ENCODE peak calls at places on chromosomes 2 and 18, in five cellular contexts. T, X, N, B and M are unnamed samples.

GRCh38 chr2:26077291-26077690 is 43.4 kb downstream of the RAB10 start:
- DNase-seq in B (no peak), T (no peak), N (no peak), X (no peak), M (no peak)

GRCh38 chr2:144567745-144568144 is 47.8 kb upstream of the ZEB2 start:
- DNase-seq in N (no peak), X (no peak), T (no peak), B (no peak), M (no peak)

GRCh38 chr18:3367491-3368091 is 82.4 kb upstream of the TGIF1 start:
- DNase-seq in T (no peak), X (no peak), N (no peak), B (no peak), M (no peak)

GRCh38 chr2:26901326-26902183 is 53.6 kb downstream of the DPYSL5 start:
- DNase-seq in B (no peak), X (peak; percentile 38), N (no peak), T (peak; percentile 25), M (no peak)

GRCh38 chr2:187078297-187078696 is 229.3 kb upstream of the ZSWIM2 start:
- DNase-seq in B (no peak), X (no peak), T (no peak), N (no peak), M (no peak)

GRCh38 chr2:239927424-239927981 is 97.6 kb downstream of the NDUFA10 start:
- DNase-seq in B (no peak), N (peak; percentile 17), T (peak; percentile 14), X (peak; percentile 80), M (peak; percentile 67)

GRCh38 chr18:12391487-12392136 is 14.6 kb upstream of the AFG3L2 start:
- DNase-seq in T (no peak), B (peak; percentile 58), X (peak; percentile 86), N (peak; percentile 73), M (no peak)

GRCh38 chr2:53668624-53669026 is 99.0 kb upstream of the CHAC2 start:
- DNase-seq in X (no peak), B (no peak), N (no peak), T (no peak), M (no peak)

GRCh38 chr2:232850039-232850438 is 20.0 kb upstream of the SNORC start:
- DNase-seq in T (no peak), N (no peak), B (no peak), X (no peak), M (no peak)

GRCh38 chr2:206084468-206084869 is 1.5 kb downstream of the INO80D start:
- DNase-seq in X (peak; percentile 88), N (peak; percentile 61), T (peak; percentile 53), B (peak; percentile 83), M (peak; percentile 79)

GRCh38 chr2:227871375-227871788 is at the start of gene DAW1:
- DNase-seq in X (peak; percentile 65), T (peak; percentile 31), N (peak; percentile 78), B (no peak), M (no peak)

GRCh38 chr2:44979581-44979980 is 29.7 kb downstream of the SIX2 start:
- DNase-seq in T (no peak), B (no peak), X (no peak), N (no peak), M (no peak)

GRCh38 chr2:26970928-26971627 is 641 bp downstream of the MAPRE3 start:
- DNase-seq in B (peak; percentile 32), X (no peak), T (no peak), N (peak; percentile 9), M (no peak)

GRCh38 chr18:58865714-58866113 is 1.0 kb downstream of the ZNF532 start:
- DNase-seq in X (no peak), N (no peak), B (no peak), T (no peak), M (no peak)

GRCh38 chr2:21161832-21162614 is 38.3 kb downstream of the TDRD15 start:
- DNase-seq in N (no peak), T (no peak), B (no peak), X (no peak), M (no peak)

GRCh38 chr2:42810971-42811865 is 18.8 kb upstream of the HAAO start:
- DNase-seq in N (peak; percentile 66), T (peak; percentile 52), B (peak; percentile 74), X (peak; percentile 76), M (peak; percentile 81)

GRCh38 chr18:50870138-50870845 is 8.6 kb upstream of the ME2 start:
- DNase-seq in X (no peak), T (no peak), B (no peak), N (peak; percentile 20), M (no peak)

DNA sequence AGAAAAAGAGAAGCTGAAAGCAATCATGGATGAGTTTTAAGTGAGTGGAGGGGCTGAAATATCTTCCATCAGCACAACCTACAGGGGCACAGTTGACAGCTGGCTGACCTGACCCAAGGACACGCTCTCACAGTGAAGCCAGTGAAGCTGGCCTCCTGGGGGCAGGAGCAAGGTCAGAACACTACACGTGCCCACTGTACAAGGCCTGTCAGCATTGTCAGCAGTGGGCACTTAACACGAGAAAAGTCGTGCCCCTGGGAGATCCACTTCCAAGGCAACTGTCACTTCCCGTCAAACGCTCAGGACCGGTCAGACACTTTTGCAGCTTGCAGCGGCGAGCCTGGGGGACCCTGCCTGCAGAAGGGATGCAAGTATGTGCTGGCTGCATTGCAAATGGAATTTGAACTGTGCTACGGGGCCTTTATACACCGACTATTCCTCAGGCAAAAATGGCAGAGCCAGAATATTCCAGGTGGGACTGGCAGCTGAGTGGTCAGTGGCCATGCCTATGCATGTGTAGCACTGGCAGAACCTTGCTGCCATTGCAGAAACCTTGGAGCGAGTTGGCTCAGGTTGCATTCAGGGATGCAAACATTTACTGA is 176.2 kb downstream of the BCL2 start:
- DNase-seq in N (no peak), X (no peak), T (no peak), B (no peak), M (no peak)
- H3K4me1 ChIP-seq in N (peaks cover 12% of the 10 kb centered on the region), X (no peaks in the 10 kb centered on the region), T (peaks cover 51% of the 10 kb centered on the region), B (peaks cover 28% of the 10 kb centered on the region), M (peaks cover 39% of the 10 kb centered on the region)

GRCh38 chr18:78362198-78362597 is 617.4 kb upstream of the SALL3 start:
- DNase-seq in X (no peak), N (no peak), B (no peak), T (no peak), M (no peak)
- H3K4me1 ChIP-seq in X (no peaks in the 10 kb centered on the region), N (no peaks in the 10 kb centered on the region), B (no peaks in the 10 kb centered on the region), T (no peaks in the 10 kb centered on the region), M (no peaks in the 10 kb centered on the region)

DNA sequence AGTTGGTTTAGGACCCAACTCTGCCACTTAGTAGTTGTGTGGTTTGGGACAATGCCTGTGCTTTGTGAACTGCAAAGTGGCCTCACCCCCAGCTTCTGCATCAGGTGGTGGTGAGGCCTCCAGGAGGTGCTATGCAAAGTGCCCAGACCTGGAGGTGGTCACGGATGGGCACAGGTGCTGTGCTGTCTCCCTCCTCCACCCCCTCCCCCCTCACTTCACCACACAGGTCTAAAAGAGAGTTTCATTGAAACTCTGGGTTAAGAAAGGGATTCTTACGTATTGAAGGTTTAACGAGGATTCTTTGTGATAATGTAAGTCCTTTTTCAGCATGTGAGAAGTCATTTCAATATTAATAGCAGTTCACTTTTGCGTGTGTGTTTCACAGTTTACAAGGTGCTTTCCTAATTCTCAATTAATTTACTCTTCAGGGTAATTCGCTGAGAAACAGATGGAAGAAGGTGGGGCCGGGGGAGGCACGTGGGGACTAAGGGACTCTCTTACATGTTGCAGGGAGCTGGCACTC is 369.9 kb downstream of the LPIN1 start:
- DNase-seq in B (no peak), N (no peak), X (no peak), T (no peak), M (no peak)
- H3K4me1 ChIP-seq in B (peaks cover 4% of the 10 kb centered on the region), N (no peaks in the 10 kb centered on the region), X (no peaks in the 10 kb centered on the region), T (no peaks in the 10 kb centered on the region), M (no peaks in the 10 kb centered on the region)

DNA sequence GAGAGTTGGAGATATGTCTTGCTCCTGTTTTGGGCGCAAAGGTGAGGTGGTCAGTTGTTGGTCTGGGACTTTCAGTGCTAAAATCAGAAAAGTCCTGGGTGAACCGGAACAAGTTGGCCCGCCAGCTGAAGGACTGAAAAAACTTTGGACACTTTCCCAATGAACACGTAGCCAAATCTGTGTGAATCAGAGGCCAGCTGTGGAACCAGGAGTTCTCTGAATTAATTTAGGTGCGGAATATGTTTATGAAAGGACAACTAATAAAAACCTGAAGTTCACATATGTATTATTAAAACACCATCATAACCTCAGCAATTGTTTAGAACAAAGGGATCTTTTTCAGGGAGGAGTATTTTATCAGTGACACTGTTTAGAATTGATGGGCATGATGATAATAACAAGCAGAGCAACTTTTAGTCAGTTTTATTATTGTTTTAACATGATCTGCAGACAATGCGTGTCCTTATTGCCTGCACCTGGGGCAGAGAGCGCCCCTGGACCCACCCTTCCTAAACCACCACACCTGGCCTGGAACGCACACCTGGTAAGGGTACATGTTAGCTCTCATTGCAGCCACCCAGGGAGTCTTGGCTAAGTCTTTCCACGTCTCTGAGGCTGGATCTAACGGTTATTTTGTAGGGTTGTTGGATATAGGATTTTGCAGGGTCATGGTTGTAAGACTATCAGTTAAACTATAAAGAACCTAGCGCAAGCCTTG is 9.9 kb upstream of the ODC1 start:
- DNase-seq in X (peak; percentile 63), T (no peak), N (no peak), B (no peak), M (no peak)
- H3K4me1 ChIP-seq in X (no peaks in the 10 kb centered on the region), T (peaks cover 26% of the 10 kb centered on the region), N (no peaks in the 10 kb centered on the region), B (peaks cover 20% of the 10 kb centered on the region), M (peaks cover 30% of the 10 kb centered on the region)

GRCh38 chr2:161173541-161174194 is 13.4 kb downstream of the TANK start:
- DNase-seq in N (no peak), T (no peak), B (no peak), X (no peak), M (no peak)

GRCh38 chr2:161172901-161173540 is 12.8 kb downstream of the TANK start:
- DNase-seq in B (no peak), T (no peak), N (no peak), X (no peak), M (no peak)

GRCh38 chr2:161170377-161170776 is 10.1 kb downstream of the TANK start:
- DNase-seq in T (no peak), N (no peak), X (no peak), B (no peak), M (no peak)

GRCh38 chr2:161170917-161171594 is 10.8 kb downstream of the TANK start:
- DNase-seq in T (no peak), B (no peak), N (no peak), X (no peak), M (no peak)

GRCh38 chr2:161171595-161171929 is 11.3 kb downstream of the TANK start:
- DNase-seq in T (no peak), N (no peak), B (no peak), X (no peak), M (no peak)
- H3K4me1 ChIP-seq in T (peaks cover 38% of the 10 kb centered on the region), N (no peaks in the 10 kb centered on the region), B (peaks cover 10% of the 10 kb centered on the region), X (peaks cover 10% of the 10 kb centered on the region), M (peaks cover 30% of the 10 kb centered on the region)

DNA sequence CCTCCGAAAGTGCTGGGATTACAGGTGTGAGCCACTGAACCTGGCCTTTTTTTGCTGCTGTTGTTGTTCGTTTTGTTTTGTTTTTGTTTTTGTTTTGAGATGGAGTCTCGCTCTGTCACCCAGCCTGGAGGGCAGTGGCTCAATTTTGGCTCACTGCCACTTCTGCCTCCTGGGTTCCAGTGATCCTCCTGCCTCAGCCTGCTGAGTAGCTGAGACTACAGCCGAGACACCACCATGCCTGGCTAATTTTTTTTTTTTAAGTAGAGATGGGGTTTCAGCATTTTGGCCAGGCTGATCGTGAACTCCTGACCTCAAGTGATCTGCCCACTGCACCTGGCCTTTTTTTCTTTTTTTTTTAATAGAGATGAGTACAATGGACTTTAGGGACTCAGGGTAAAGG is 22.0 kb downstream of the TMEM127 start:
- DNase-seq in T (no peak), X (no peak), N (no peak), B (no peak), M (no peak)
- H3K4me1 ChIP-seq in T (peaks cover 57% of the 10 kb centered on the region), X (no peaks in the 10 kb centered on the region), N (peaks cover 33% of the 10 kb centered on the region), B (no peaks in the 10 kb centered on the region), M (peaks cover 35% of the 10 kb centered on the region)